ENCODE peak calls at places on chromosomes 13 and 19, in five cellular contexts. J is lung, E is upper lobe of right lung, V is IMR-90, A is neuronal stem cell. L is an unnamed sample.

GRCh38 chr19:29845576-29846176 is 33.9 kb downstream of the CCNE1 start:
- DNase-seq in V (peak; percentile 18), E (peak; percentile 67), J (no peak), A (no peak), L (no peak)

GRCh38 chr13:71477735-71478134 is 389.3 kb downstream of the DACH1 start:
- DNase-seq in E (no peak), V (no peak), A (no peak), J (no peak), L (no peak)

GRCh38 chr13:101949681-101950080 is 452.2 kb downstream of the FGF14 start:
- DNase-seq in E (no peak), J (no peak), V (no peak), A (no peak), L (no peak)

GRCh38 chr13:74206061-74206561 is 71.9 kb upstream of the KLF12 start:
- DNase-seq in A (no peak), E (no peak), V (peak; percentile 92), J (no peak), L (no peak)

GRCh38 chr19:34253711-34254551 is 423 bp upstream of the GARRE1 start:
- DNase-seq in V (peak; percentile 47), J (peak; percentile 87), A (peak; percentile 84), E (peak; percentile 96), L (no peak)

GRCh38 chr19:32186542-32187330 is 158.7 kb upstream of the ZNF507 start:
- DNase-seq in V (no peak), A (no peak), J (no peak), E (no peak), L (no peak)

GRCh38 chr13:42561752-42562467 is 12.0 kb upstream of the TNFSF11 start:
- DNase-seq in A (no peak), E (no peak), V (no peak), J (no peak), L (no peak)

GRCh38 chr19:19451429-19452240 is 46.2 kb downstream of the GATAD2A start:
- DNase-seq in A (no peak), V (no peak), E (no peak), J (peak; percentile 44), L (no peak)

GRCh38 chr19:38666662-38667448 is 19.4 kb downstream of the ACTN4 start:
- DNase-seq in A (peak; percentile 70), J (no peak), V (peak; percentile 81), E (no peak), L (no peak)

GRCh38 chr19:16200038-16200775 is 2.5 kb downstream of the AP1M1 start:
- DNase-seq in J (peak; percentile 69), E (peak; percentile 75), V (peak; percentile 33), A (no peak), L (no peak)

GRCh38 chr19:4866595-4867424 is 657 bp downstream of the PLIN3 start:
- DNase-seq in V (peak; percentile 28), E (peak; percentile 85), A (peak; percentile 47), J (peak; percentile 63), L (no peak)

GRCh38 chr13:76216729-76217128 is 580.6 kb downstream of the LMO7 start:
- DNase-seq in J (no peak), V (no peak), E (no peak), A (no peak), L (no peak)

GRCh38 chr19:14699641-14700040 is 9.8 kb downstream of the ZNF333 start:
- DNase-seq in V (no peak), E (no peak), J (no peak), A (no peak), L (no peak)

GRCh38 chr19:58429745-58430144 is 10.2 kb downstream of the ZNF132 start:
- DNase-seq in V (peak; percentile 26), J (no peak), E (no peak), A (no peak), L (no peak)

GRCh38 chr13:50162001-50162400 is 146.8 kb downstream of the KCNRG start:
- DNase-seq in V (peak; percentile 44), E (no peak), J (no peak), A (no peak), L (no peak)

GRCh38 chr13:44368062-44368591 is 5.5 kb upstream of the SERP2 start:
- DNase-seq in V (peak; percentile 71), A (no peak), E (no peak), J (no peak), L (no peak)

GRCh38 chr13:52344108-52344507 is 61.9 kb downstream of the THSD1 start:
- DNase-seq in V (no peak), E (no peak), A (no peak), J (no peak), L (no peak)

GRCh38 chr13:114272977-114273376 is 8.4 kb upstream of the UPF3A start:
- DNase-seq in J (no peak), E (no peak), V (no peak), A (no peak), L (no peak)

GRCh38 chr13:114269281-114269770 is 12.1 kb upstream of the UPF3A start:
- DNase-seq in J (no peak), A (no peak), E (no peak), V (no peak), L (no peak)

GRCh38 chr13:114264886-114265611 is 16.4 kb upstream of the UPF3A start:
- DNase-seq in A (no peak), J (no peak), V (peak; percentile 79), E (no peak), L (no peak)

GRCh38 chr13:114266241-114266640 is 15.2 kb upstream of the UPF3A start:
- DNase-seq in V (no peak), A (no peak), J (no peak), E (no peak), L (no peak)

GRCh38 chr13:114268344-114269280 is 12.8 kb upstream of the UPF3A start:
- DNase-seq in E (no peak), V (no peak), A (no peak), J (no peak), L (no peak)
- H3K36me3 ChIP-seq in E (peaks cover 89% of the 10 kb centered on the region), V (peaks cover 48% of the 10 kb centered on the region), A (peaks cover 91% of the 10 kb centered on the region), J (peaks cover 35% of the 10 kb centered on the region), L (peaks cover 78% of the 10 kb centered on the region)

GRCh38 chr13:32878172-32878571 is 138.1 kb upstream of the KL start:
- DNase-seq in V (peak; percentile 73), E (no peak), J (peak; percentile 10), A (no peak), L (no peak)

GRCh38 chr13:32880636-32881035 is 135.6 kb upstream of the KL start:
- DNase-seq in A (no peak), E (no peak), J (no peak), V (no peak), L (no peak)

GRCh38 chr13:32881074-32881791 is 135.0 kb upstream of the KL start:
- DNase-seq in V (peak; percentile 82), J (no peak), E (no peak), A (no peak), L (no peak)

GRCh38 chr13:32881792-32882175 is 134.4 kb upstream of the KL start:
- DNase-seq in V (no peak), A (no peak), J (no peak), E (no peak), L (no peak)

DNA sequence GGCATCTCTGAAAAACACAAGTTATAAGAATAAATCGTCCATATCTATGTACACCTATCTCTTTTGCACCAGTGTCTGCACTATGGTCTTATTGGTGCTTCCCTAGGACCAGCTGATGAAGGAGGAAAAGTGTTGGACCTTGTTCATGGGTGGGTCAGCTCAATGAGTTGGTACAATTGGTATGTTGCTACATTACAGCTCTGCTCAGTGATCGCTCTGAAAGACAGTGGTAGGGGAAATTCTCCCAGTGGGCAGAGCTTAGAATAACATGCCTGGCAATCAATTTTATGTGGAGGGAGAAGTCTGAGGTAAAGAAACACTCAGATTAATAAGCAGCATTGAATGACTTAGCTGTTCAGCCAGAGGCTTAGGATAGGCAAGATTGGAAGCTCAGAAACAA is 138.7 kb upstream of the KL start:
- DNase-seq in V (no peak), A (no peak), E (no peak), J (peak; percentile 3), L (no peak)
- H3K36me3 ChIP-seq in V (no peaks in the 10 kb centered on the region), A (no peaks in the 10 kb centered on the region), E (no peaks in the 10 kb centered on the region), J (no peaks in the 10 kb centered on the region), L (no peaks in the 10 kb centered on the region)

GRCh38 chr19:47675859-47676258 is 37.4 kb upstream of the EHD2 start:
- DNase-seq in V (no peak), E (no peak), A (no peak), J (no peak), L (no peak)
- H3K36me3 ChIP-seq in V (peaks cover 64% of the 10 kb centered on the region), E (peaks cover 60% of the 10 kb centered on the region), A (peaks cover 57% of the 10 kb centered on the region), J (peaks cover 17% of the 10 kb centered on the region), L (peaks cover 16% of the 10 kb centered on the region)

GRCh38 chr19:9566729-9567128 is 17.6 kb downstream of the ZNF121 start:
- DNase-seq in J (no peak), V (no peak), E (no peak), A (no peak), L (no peak)

GRCh38 chr19:9570255-9570654 is 14.0 kb downstream of the ZNF121 start:
- DNase-seq in E (no peak), A (no peak), V (no peak), J (no peak), L (no peak)

DNA sequence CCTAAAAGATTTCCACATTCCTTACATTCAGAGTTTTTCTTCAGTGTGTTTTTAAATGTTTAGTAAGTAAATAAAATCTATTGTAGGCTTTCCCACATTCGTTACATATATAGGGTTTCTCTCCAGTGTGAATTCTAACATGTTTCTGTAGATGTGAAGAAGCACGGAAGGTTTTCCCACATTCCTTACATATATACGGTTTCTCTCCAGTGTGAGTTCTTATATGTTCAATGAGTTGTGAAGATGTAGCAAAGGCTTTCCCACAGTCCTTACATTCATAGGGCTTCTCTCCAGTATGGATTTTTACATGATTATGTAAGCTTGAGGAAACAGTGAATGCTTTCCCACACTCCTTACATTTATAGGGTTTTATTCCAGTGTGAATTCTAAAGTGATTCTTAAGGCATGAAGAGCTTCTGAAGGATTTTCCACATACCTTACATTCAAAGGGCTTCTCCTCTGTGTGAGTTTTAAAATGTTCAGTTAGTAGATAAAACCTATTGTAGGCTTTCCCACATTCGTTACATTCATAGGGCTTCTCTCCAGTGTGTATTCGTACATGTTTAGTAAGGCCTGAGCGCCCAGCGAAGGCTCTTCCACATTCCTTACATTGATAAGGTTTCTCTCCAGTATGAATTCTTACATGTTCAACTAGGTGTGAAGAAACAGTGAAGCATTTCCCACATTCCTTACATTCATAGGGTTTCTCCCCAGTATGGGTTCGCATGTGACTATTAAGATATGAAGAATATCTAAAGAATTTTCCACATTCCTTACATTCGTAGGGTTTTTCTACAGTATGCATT is 18.2 kb downstream of the ZNF121 start:
- DNase-seq in A (no peak), E (no peak), J (no peak), V (peak; percentile 7), L (no peak)
- H3K36me3 ChIP-seq in A (peaks cover 99% of the 10 kb centered on the region), E (peaks cover 61% of the 10 kb centered on the region), J (peaks cover 71% of the 10 kb centered on the region), V (peaks cover 53% of the 10 kb centered on the region), L (peaks cover 99% of the 10 kb centered on the region)

GRCh38 chr13:113315992-113316391 is 19.0 kb downstream of the LAMP1 start:
- DNase-seq in J (no peak), V (no peak), A (no peak), E (no peak), L (no peak)
- H3K36me3 ChIP-seq in J (peaks cover 11% of the 10 kb centered on the region), V (peaks cover 50% of the 10 kb centered on the region), A (peaks cover 62% of the 10 kb centered on the region), E (peaks cover 69% of the 10 kb centered on the region), L (peaks cover 18% of the 10 kb centered on the region)

DNA sequence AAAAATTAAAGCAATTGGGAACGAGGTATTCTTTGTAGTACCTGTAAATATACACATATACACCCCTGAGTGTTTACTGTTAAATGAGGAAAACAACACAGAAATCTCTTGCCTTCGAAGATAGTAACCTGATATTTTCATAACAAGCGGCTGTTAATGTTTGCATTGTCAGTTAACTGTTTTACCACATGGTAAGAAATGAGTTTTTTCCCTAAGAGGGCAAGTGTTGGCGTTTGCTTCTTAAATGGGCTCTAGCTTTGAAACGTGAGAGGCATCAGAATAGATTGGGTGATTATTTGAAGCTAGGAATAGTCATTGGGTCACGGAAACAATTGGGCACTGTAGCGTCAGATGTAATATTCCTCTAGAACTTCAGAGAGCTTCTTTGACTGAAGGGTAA is 22.0 kb upstream of the UPF3A start:
- DNase-seq in J (no peak), A (no peak), E (no peak), V (no peak), L (no peak)
- H3K36me3 ChIP-seq in J (peaks cover 47% of the 10 kb centered on the region), A (peaks cover 100% of the 10 kb centered on the region), E (peaks cover 100% of the 10 kb centered on the region), V (peaks cover 46% of the 10 kb centered on the region), L (peaks cover 88% of the 10 kb centered on the region)

GRCh38 chr19:41223431-41224234 is 4.6 kb downstream of the AXL start:
- DNase-seq in A (peak; percentile 80), V (peak; percentile 96), E (no peak), J (no peak), L (no peak)
- H3K36me3 ChIP-seq in A (peaks cover 11% of the 10 kb centered on the region), V (peaks cover 53% of the 10 kb centered on the region), E (no peaks in the 10 kb centered on the region), J (no peaks in the 10 kb centered on the region), L (no peaks in the 10 kb centered on the region)

L was measured in SK-N-MC.